ENCODE peak calls at places on chromosomes 4 and X, in ten cellular contexts. H is Ammon's horn; G is PC-9; S is activated gamma-delta T cell treated with anti-CD3 and anti-CD28 coated beads, Interleukin-2, amount 50 U/mL, for 16 hours; V is germinal center; B is substantia nigra; D is stimulated activated CD8-positive, alpha-beta memory T cell treated with anti-CD3 and anti-CD28 coated beads, Interleukin-4, amount 100 ng/mL, for 24 hours; W is KG1; T is aorta; F is HT1080. R is an unnamed sample.
A peak's percentile ranks its signal among the peaks of the same experiment; 100 is the strongest.

GRCh38 chr4:44194365-44194764 is 254.2 kb downstream of the KCTD8 start:
- DNase-seq in W (no peak), H (no peak), T (no peak), G (no peak), F (no peak), B (no peak), S (no peak), V (no peak), D (no peak), R (no peak)

GRCh38 chr4:89563431-89563830 is 255.8 kb upstream of the GPRIN3 start:
- DNase-seq in W (no peak), F (peak; percentile 5), B (no peak), T (no peak), H (peak; percentile 10), V (no peak), D (no peak), G (no peak), S (no peak), R (no peak)

GRCh38 chrX:130786030-130786429 is 117.0 kb downstream of the ENOX2 start:
- DNase-seq in F (no peak), D (no peak), H (no peak), G (no peak), T (no peak), W (no peak), B (no peak), V (no peak), S (no peak), R (no peak)

GRCh38 chrX:65679071-65679540 is 11.7 kb downstream of the MSN start:
- DNase-seq in D (no peak), F (peak; percentile 95), G (peak; percentile 80), B (no peak), V (no peak), H (no peak), W (no peak), T (no peak), S (no peak), R (no peak)

GRCh38 chr4:21885770-21886169 is 62.8 kb downstream of the KCNIP4 start:
- DNase-seq in G (no peak), F (no peak), V (no peak), W (no peak), S (no peak), B (no peak), T (no peak), H (no peak), D (no peak), R (no peak)

GRCh38 chr4:40446785-40447184 is 111.7 kb downstream of the CHRNA9 start:
- DNase-seq in D (no peak), F (no peak), T (no peak), V (no peak), H (no peak), G (no peak), B (no peak), W (no peak), S (no peak), R (no peak)

GRCh38 chr4:23001478-23001877 is 308.7 kb downstream of the GBA3 start:
- DNase-seq in T (no peak), D (no peak), H (no peak), B (no peak), S (no peak), V (no peak), G (no peak), F (no peak), W (no peak), R (no peak)

GRCh38 chr4:168589154-168589553 is 92.3 kb downstream of the PALLD start:
- DNase-seq in S (no peak), B (no peak), D (no peak), T (no peak), W (no peak), G (peak; percentile 93), F (peak; percentile 88), H (no peak), V (no peak), R (no peak)

GRCh38 chr4:19478791-19479190 is 772.9 kb upstream of the SLIT2 start:
- DNase-seq in F (no peak), W (no peak), B (no peak), S (no peak), D (no peak), V (no peak), G (no peak), H (no peak), T (no peak), R (no peak)

GRCh38 chr4:184400375-184400870 is 73.9 kb downstream of the IRF2 start:
- DNase-seq in G (peak; percentile 84), H (no peak), D (no peak), V (no peak), T (no peak), F (peak; percentile 71), B (no peak), S (no peak), W (no peak), R (peak; percentile 25)

GRCh38 chr4:105843941-105844340 is 51.3 kb upstream of the NPNT start:
- DNase-seq in D (no peak), H (no peak), G (no peak), S (no peak), B (no peak), T (no peak), F (no peak), W (no peak), V (no peak), R (no peak)

GRCh38 chr4:39614487-39615162 is 24.0 kb downstream of the SMIM14 start:
- DNase-seq in H (no peak), D (no peak), F (peak; percentile 64), B (no peak), G (peak; percentile 60), W (no peak), S (no peak), T (no peak), V (no peak), R (no peak)